ENCODE peak calls at places on chromosomes 6 and 20, in four cellular contexts. R is esophagus squamous epithelium, W is mammary epithelial cell, K is IMR-90. P is an unnamed sample.
A peak's percentile ranks its signal among the peaks of the same experiment; 100 is the strongest.

GRCh38 chr6:53903357-53903756 is 108.6 kb downstream of the LRRC1 start:
- DNase-seq in W (no peak), R (no peak), K (no peak), P (no peak)

GRCh38 chr6:98831057-98832031 is 3.0 kb upstream of the POU3F2 start:
- DNase-seq in K (no peak), W (no peak), R (no peak), P (no peak)

GRCh38 chr6:106692112-106692822 is 62.9 kb downstream of the QRSL1 start:
- DNase-seq in K (peak; percentile 15), R (no peak), W (peak; percentile 70), P (no peak)

GRCh38 chr6:44439270-44440045 is 52.0 kb downstream of the CDC5L start:
- DNase-seq in K (peak; percentile 83), R (no peak), W (peak; percentile 53), P (no peak)

GRCh38 chr20:56628873-56629463 is at the start of gene TFAP2C:
- DNase-seq in R (no peak), K (no peak), W (peak; percentile 78), P (no peak)

GRCh38 chr6:149488815-149489214 is 4.0 kb upstream of the ZC3H12D start:
- DNase-seq in W (no peak), R (no peak), K (no peak), P (no peak)

GRCh38 chr20:36573798-36574277 is 441 bp downstream of the TGIF2 start:
- DNase-seq in W (peak; percentile 9), K (no peak), R (no peak), P (peak; percentile 11)

GRCh38 chr6:169073311-169073710 is 180.3 kb downstream of the THBS2 start:
- DNase-seq in W (no peak), R (no peak), K (peak; percentile 95), P (no peak)

GRCh38 chr6:166624275-166624674 is 2.8 kb downstream of the RPS6KA2 start:
- DNase-seq in R (no peak), W (peak; percentile 28), K (peak; percentile 69), P (no peak)

GRCh38 chr6:100670056-100670455 is 205.3 kb upstream of the SIM1 start:
- DNase-seq in K (no peak), R (no peak), W (no peak), P (no peak)

DNA sequence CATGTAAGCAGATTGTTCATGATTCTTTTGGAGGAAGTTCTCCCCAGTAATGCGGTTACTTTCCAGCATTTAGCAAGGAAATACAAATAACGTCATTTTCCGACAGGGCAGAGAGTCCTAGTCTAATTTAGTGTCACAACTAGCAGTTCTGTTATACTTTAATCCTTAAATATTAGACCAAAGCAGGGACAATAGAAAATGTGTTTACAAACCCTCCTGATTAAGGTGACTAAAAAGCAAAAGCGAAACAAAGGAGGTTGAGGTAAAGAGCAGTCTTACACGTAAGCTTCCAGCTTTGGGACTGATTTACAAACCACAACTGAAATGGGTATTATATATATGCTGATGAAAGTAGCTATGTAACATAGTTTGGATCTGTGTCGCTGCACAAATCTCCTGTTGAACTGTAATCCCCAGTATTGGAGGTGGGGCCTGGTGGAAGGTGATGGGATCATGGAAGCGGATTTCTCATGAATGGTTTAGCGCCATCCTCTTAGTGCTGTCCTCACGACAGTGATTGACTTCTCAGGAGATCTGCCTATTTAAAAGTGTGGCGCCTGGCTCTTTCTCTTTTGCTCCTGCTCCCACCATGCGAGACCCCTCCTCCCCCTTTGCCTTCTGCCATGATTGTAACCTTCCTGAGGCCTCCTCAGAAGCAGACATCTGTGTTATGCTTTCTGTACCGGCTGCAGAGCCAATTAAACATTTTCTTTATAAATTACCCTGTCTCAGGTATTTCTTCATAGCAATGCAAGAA is 81.9 kb downstream of the PLCB1 start:
- DNase-seq in R (no peak), W (no peak), K (no peak), P (no peak)
- H3K4me3 ChIP-seq in R (peak overlapping the region; percentile 45), W (no peak overlapping the region), K (no peak overlapping the region), P (peak overlapping the region; percentile 44)

DNA sequence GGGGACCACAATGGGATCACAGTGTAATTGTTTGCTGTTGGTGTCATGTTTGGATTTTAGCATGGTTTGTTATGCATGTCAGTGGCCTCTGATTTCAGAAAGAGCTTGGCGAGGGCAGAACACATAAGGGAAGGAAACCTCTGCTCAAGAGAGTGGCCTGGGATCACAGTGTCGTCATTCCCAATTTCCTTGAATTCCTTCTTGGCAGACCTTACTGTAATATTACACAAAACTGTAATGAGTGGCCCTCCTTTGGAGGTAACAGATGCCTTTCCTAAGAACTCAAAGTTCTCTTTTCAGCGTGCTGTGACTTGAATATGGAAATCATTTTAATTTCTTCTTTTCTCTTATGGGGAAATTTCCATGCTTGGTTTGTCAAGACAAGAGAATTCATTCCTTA is 46.9 kb downstream of the JAG1 start:
- DNase-seq in R (no peak), K (no peak), W (peak; percentile 71), P (no peak)
- H3K4me1 ChIP-seq in R (peaks cover 36% of the 10 kb centered on the region), K (peaks cover 12% of the 10 kb centered on the region), W (peaks cover 15% of the 10 kb centered on the region), P (no peaks in the 10 kb centered on the region)

GRCh38 chr6:1382331-1382882 is 7.0 kb upstream of the FOXF2 start:
- DNase-seq in W (no peak), K (no peak), R (no peak), P (no peak)
- H3K4me3 ChIP-seq in W (no peak overlapping the region), K (no peak overlapping the region), R (peak overlapping the region; percentile 68), P (peak overlapping the region; percentile 29)

DNA sequence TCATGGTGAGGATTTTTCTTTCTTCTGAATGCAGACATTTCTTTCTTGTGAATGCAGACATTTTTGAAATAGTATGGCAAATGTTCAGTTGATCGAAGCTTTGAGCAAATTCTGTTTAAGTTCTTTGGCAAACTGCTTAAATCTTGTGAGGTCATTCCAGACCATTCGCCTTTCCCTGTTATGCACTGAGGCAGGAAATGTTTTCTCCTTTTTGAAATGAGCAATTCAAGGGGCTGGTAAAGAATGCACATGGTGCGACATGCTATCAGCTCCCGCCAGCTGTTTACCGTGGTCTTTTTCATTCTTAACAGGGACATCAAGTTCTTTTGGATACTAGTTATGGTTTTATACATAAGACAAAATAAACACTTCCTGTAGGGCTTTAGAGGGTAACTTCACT is 112.0 kb upstream of the CCN2 start:
- DNase-seq in W (no peak), R (no peak), K (peak; percentile 83), P (no peak)
- H3K4me1 ChIP-seq in W (peaks cover 29% of the 10 kb centered on the region), R (no peaks in the 10 kb centered on the region), K (peaks cover 13% of the 10 kb centered on the region), P (no peaks in the 10 kb centered on the region)

DNA sequence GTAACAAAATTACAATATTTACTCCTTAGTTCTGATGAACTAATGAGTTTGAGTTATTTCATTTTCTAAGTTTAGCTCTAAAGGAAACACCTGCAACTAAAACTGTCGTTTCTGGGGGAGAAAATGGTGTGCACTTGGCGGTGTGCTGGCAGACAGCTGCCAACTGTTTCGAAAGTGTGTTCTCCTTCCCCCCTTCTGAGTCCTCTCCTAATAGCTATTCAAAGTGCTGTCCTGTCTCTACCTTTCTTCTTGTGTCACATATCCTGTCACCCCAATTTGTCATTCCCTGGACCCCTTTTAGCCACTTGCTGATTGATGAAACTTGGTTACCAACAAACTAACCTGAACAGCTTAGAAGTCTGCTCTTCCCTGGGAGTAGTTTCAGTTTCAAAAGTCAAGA is 4.9 kb upstream of the UBE2J1 start:
- DNase-seq in K (no peak), W (no peak), R (no peak), P (no peak)
- H3K4me3 ChIP-seq in K (peak overlapping the region; percentile 34), W (peak overlapping the region; percentile 13), R (peak overlapping the region; percentile 8), P (peak overlapping the region; percentile 39)

DNA sequence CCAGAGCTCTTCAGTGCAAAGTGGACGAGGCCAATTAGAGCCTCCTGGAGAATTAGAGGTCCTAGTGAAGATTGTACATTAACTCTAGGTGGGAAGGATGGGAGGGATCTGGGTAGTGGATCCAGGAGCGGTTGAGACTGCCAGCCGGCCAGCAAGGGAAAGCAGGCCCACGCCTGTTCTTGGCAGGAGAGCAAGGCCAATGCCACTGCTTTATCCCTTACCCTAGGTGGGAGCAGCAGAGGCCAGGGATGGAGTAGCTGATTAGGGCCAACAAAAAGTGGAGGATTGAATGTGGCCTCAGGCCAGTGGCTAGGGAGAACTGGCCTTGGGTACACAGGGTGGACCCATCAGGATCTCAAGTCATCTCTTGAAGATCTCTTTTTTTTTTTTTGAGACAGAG is 3.7 kb downstream of the ITPR3 start:
- DNase-seq in W (no peak), K (no peak), R (no peak), P (no peak)
- H3K4me1 ChIP-seq in W (peaks cover 22% of the 10 kb centered on the region), K (peaks cover 4% of the 10 kb centered on the region), R (peaks cover 37% of the 10 kb centered on the region), P (peaks cover 26% of the 10 kb centered on the region)

GRCh38 chr6:26128013-26128771 is 41.0 kb downstream of the HFE start:
- DNase-seq in R (no peak), W (no peak), K (no peak), P (no peak)
- H3K4me3 ChIP-seq in R (peak overlapping the region; percentile 78), W (peak overlapping the region; percentile 74), K (no peak overlapping the region), P (no peak overlapping the region)

P was measured in effector memory CD4-positive, alpha-beta T cell.